ENCODE peak calls at places on chromosomes 5 and 9, in eight cellular contexts. S is progenitor cell of endocrine pancreas, W is fibroblast of lung, C is IMR-90, A is right lobe of liver, D is GM13977, V is heart left ventricle, P is mesothelial cell of epicardium. T is an unnamed sample.

GRCh38 chr5:105146867-105147266 is 1584.3 kb upstream of the NUDT12 start:
- DNase-seq in S (no peak), W (peak; percentile 22), C (no peak), A (no peak), D (no peak), V (no peak), P (no peak), T (no peak)

GRCh38 chr5:172640822-172641358 is at the start of gene NEURL1B:
- DNase-seq in S (peak; percentile 60), W (peak; percentile 36), C (peak; percentile 43), A (peak; percentile 76), D (peak; percentile 87), V (peak; percentile 81), P (peak; percentile 81), T (peak; percentile 86)

GRCh38 chr9:27247756-27248155 is 49.2 kb downstream of the EQTN start:
- DNase-seq in S (peak; percentile 21), W (peak; percentile 68), C (peak; percentile 59), A (no peak), D (peak; percentile 25), V (no peak), P (no peak), T (no peak)

GRCh38 chr5:171606414-171607024 is 179.1 kb upstream of the SMIM23 start:
- DNase-seq in S (no peak), W (no peak), C (peak; percentile 10), A (no peak), D (no peak), V (no peak), P (no peak), T (no peak)

GRCh38 chr5:177530638-177531037 is 13.9 kb upstream of the DDX41 start:
- DNase-seq in S (no peak), W (no peak), C (no peak), A (no peak), D (no peak), V (peak; percentile 18), P (no peak), T (no peak)

GRCh38 chr9:121989010-121989409 is 104.1 kb downstream of the TTLL11 start:
- DNase-seq in S (no peak), W (no peak), C (peak; percentile 39), A (no peak), D (no peak), V (no peak), P (peak; percentile 45), T (no peak)

GRCh38 chr5:2200261-2200965 is 317.7 kb upstream of the IRX4 start:
- DNase-seq in S (no peak), W (no peak), C (no peak), A (no peak), D (no peak), V (no peak), P (no peak), T (no peak)

GRCh38 chr5:78638423-78638822 is 10.1 kb downstream of the LHFPL2 start:
- DNase-seq in S (no peak), W (peak; percentile 91), C (peak; percentile 92), A (no peak), D (no peak), V (peak; percentile 87), P (no peak), T (no peak)

GRCh38 chr9:128282500-128282899 is 6.4 kb downstream of the SWI5 start:
- DNase-seq in S (no peak), W (no peak), C (peak; percentile 76), A (no peak), D (no peak), V (no peak), P (no peak), T (no peak)

GRCh38 chr5:68086857-68087256 is 128.7 kb upstream of the PIK3R1 start:
- DNase-seq in S (no peak), W (peak; percentile 76), C (peak; percentile 81), A (no peak), D (no peak), V (peak; percentile 39), P (no peak), T (no peak)

GRCh38 chr5:179376701-179377420 is 31.6 kb upstream of the ADAMTS2 start:
- DNase-seq in S (no peak), W (no peak), C (no peak), A (no peak), D (no peak), V (no peak), P (no peak), T (peak; percentile 62)

GRCh38 chr5:38338455-38338854 is 80.1 kb downstream of the EGFLAM start:
- DNase-seq in S (no peak), W (no peak), C (no peak), A (no peak), D (no peak), V (no peak), P (no peak), T (no peak)

GRCh38 chr5:180068519-180069090 is 3.0 kb downstream of the RNF130 start:
- DNase-seq in S (no peak), W (no peak), C (no peak), A (no peak), D (no peak), V (no peak), P (no peak), T (no peak)

GRCh38 chr9:74953235-74953741 is 576 bp upstream of the C9orf40 start:
- DNase-seq in S (no peak), W (peak; percentile 2), C (no peak), A (no peak), D (no peak), V (no peak), P (no peak), T (no peak)

GRCh38 chr5:72288923-72289322 is 31.1 kb downstream of the MRPS27 start:
- DNase-seq in S (no peak), W (no peak), C (no peak), A (no peak), D (no peak), V (no peak), P (no peak), T (no peak)

GRCh38 chr5:15522141-15522540 is 22.2 kb downstream of the FBXL7 start:
- DNase-seq in S (no peak), W (no peak), C (no peak), A (no peak), D (no peak), V (no peak), P (no peak), T (no peak)

GRCh38 chr5:103466494-103466893 is 96.1 kb downstream of the NUDT12 start:
- DNase-seq in S (no peak), W (peak; percentile 77), C (peak; percentile 62), A (no peak), D (no peak), V (no peak), P (no peak), T (no peak)

GRCh38 chr5:53503819-53504218 is 23.4 kb downstream of the FST start:
- DNase-seq in S (no peak), W (no peak), C (peak; percentile 27), A (no peak), D (no peak), V (no peak), P (no peak), T (no peak)

DNA sequence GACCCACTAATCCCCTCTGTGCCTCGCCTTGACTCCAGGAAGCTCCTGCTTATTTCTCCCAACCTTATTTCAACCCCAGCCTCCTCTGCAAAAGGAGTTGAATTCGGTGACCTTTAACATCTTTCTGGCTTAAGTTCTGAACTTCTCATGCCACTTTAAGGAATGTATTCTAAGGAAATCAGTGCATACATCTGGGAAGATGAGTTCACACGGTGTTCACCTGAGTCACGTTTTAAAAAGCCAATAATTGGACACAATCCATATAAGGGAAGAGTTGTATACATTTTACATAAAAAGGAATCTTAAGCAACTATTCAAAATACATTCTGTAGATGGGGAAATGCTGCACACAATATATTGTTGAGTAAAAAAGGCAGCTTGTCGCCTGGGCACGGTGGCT is 33.2 kb downstream of the FAT2 start:
- DNase-seq in S (no peak), W (no peak), C (no peak), A (no peak), D (no peak), V (no peak), P (no peak), T (no peak)
- TF ChIP-seq CTCF in S (no peak), W (no peak), C (no peak), A (no peak), D (no peak), V (no peak), P (no peak), T (no peak)

GRCh38 chr5:82422751-82423181 is 144.6 kb upstream of the RPS23 start:
- DNase-seq in S (no peak), W (peak; percentile 43), C (no peak), A (no peak), D (no peak), V (peak; percentile 47), P (no peak), T (no peak)

GRCh38 chr5:82425591-82425990 is 147.4 kb upstream of the RPS23 start:
- DNase-seq in S (no peak), W (peak; percentile 22), C (no peak), A (no peak), D (no peak), V (no peak), P (no peak), T (no peak)

GRCh38 chr5:82421119-82421518 is 143.0 kb upstream of the RPS23 start:
- DNase-seq in S (no peak), W (peak; percentile 88), C (peak; percentile 89), A (no peak), D (no peak), V (no peak), P (no peak), T (no peak)

GRCh38 chr5:82419559-82420332 is 141.6 kb upstream of the RPS23 start:
- DNase-seq in S (no peak), W (no peak), C (no peak), A (no peak), D (no peak), V (no peak), P (no peak), T (no peak)

GRCh38 chr5:82422001-82422740 is 144.0 kb upstream of the RPS23 start:
- DNase-seq in S (no peak), W (no peak), C (no peak), A (no peak), D (no peak), V (no peak), P (no peak), T (no peak)
- TF ChIP-seq CTCF in S (no peak), W (no peak), C (no peak), A (no peak), D (no peak), V (no peak), P (no peak), T (no peak)

DNA sequence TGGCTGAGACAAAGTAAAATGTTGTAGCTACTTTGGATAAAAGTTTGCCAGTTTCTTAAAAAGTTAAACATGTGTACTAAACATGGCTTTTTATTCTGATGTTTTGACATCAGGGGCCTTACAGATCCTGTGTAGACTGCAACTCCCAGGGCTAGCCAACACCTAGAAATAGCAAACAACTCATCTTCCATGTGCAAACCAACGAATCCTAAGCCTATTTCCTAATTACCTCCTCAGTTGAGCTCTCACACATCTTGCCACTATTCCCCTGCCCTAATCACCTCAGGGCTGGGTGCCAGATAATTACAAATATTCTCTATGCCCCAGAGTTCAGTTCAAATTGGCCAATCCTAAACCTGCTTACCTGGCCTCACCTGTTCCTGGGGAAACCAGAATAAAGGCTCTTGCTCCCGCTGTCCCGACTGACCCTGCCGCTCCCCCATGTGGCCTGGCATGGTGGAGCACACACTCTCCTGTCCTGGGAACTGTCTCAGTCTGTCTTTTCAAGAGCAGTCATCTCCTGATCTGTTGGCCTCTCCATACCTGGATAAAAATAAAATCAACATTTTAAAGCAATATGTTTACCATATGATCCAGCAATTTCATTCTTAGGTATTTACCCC is 37.1 kb upstream of the FAM169A start:
- DNase-seq in S (peak; percentile 51), W (no peak), C (no peak), A (peak; percentile 75), D (peak; percentile 38), V (no peak), P (no peak), T (no peak)
- TF ChIP-seq CTCF in S (peak; percentile 74), W (peak; percentile 20), C (peak; percentile 7), A (peak; percentile 81), D (peak; percentile 67), V (peak; percentile 22), P (peak; percentile 36), T (peak; percentile 65)

GRCh38 chr5:31270396-31270795 is 76.9 kb downstream of the CDH6 start:
- DNase-seq in S (no peak), W (peak; percentile 8), C (peak; percentile 22), A (no peak), D (no peak), V (no peak), P (no peak), T (no peak)
- TF ChIP-seq CTCF in S (peak; percentile 69), W (peak; percentile 47), C (peak; percentile 44), A (peak; percentile 40), D (peak; percentile 56), V (peak; percentile 41), P (peak; percentile 74), T (peak; percentile 85)